ENCODE peak calls at places on chromosomes 1 and 21, in ten cellular contexts. U is Peyer's patch, Z is tibial nerve, O is mammary epithelial cell, P is bronchial epithelial cell, C is GM12865, V is AG04450, Q is epithelial cell of esophagus, J is astrocyte of the spinal cord, I is upper lobe of right lung. G is an unnamed sample.
A peak's percentile ranks its signal among the peaks of the same experiment; 100 is the strongest.

GRCh38 chr1:2212542-2213491 is 15.3 kb upstream of the SKI start:
- DNase-seq in U (peak; percentile 91), P (peak; percentile 74), J (peak; percentile 98), V (peak; percentile 90), Q (peak; percentile 74), Z (peak; percentile 90), I (peak; percentile 93), O (peak; percentile 77), C (no peak), G (peak; percentile 98)

GRCh38 chr21:44377201-44377921 is 23.9 kb downstream of the TRPM2 start:
- DNase-seq in U (peak; percentile 37), Q (no peak), P (no peak), Z (no peak), V (no peak), I (peak; percentile 58), J (no peak), C (no peak), O (peak; percentile 16), G (no peak)

GRCh38 chr1:213055087-213055591 is 4.1 kb downstream of the RPS6KC1 start:
- DNase-seq in C (no peak), U (no peak), I (no peak), J (no peak), Q (peak; percentile 81), Z (no peak), V (no peak), P (peak; percentile 91), O (peak; percentile 63), G (peak; percentile 58)

GRCh38 chr1:9275161-9275560 is 17.5 kb upstream of the SPSB1 start:
- DNase-seq in O (no peak), I (no peak), Q (no peak), C (no peak), P (no peak), Z (no peak), J (no peak), V (no peak), U (no peak), G (no peak)

GRCh38 chr1:109997204-109997866 is 12.8 kb downstream of the AHCYL1 start:
- DNase-seq in Q (no peak), C (no peak), V (no peak), P (no peak), O (no peak), Z (no peak), J (no peak), U (no peak), I (no peak), G (no peak)

GRCh38 chr21:14243877-14244276 is 27.9 kb downstream of the RBM11 start:
- DNase-seq in J (no peak), O (no peak), Q (peak; percentile 1), P (no peak), V (no peak), U (no peak), Z (no peak), C (no peak), I (no peak), G (no peak)

GRCh38 chr1:233944596-233944995 is 40.1 kb downstream of the SLC35F3 start:
- DNase-seq in O (no peak), C (no peak), U (no peak), Q (no peak), J (no peak), V (no peak), P (no peak), I (no peak), Z (no peak), G (no peak)

GRCh38 chr1:17181785-17182464 is 23.0 kb upstream of the PADI1 start:
- DNase-seq in V (no peak), C (peak; percentile 34), O (no peak), Z (no peak), U (no peak), Q (no peak), P (no peak), I (no peak), J (no peak), G (no peak)

DNA sequence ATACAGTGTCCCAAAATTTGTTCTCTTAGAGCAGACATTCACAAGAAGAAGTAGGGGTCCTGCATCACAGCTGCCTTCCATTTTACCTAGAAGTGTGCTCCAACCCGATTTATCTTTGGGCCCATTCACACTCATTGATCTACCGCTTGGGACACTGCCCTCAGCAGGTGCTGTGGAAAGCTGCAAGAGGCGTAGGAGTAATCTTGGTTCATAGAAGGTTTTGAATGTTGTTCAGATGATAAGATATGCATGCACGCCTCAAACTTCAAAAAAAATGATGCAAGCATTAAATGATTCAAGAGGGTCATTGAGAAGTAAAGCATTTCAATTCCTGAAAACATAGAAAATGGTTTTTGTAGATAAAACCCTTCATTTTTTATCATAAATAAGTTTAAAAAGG is 18.6 kb upstream of the C1orf105 start:
- DNase-seq in U (no peak), P (no peak), V (no peak), I (no peak), C (no peak), O (no peak), Q (no peak), J (no peak), Z (no peak), G (no peak)
- TF ChIP-seq CTCF in U (no peak), P (no peak), V (no peak), I (peak; percentile 10), C (no peak), O (peak; percentile 5), Q (peak; percentile 18), J (peak; percentile 22), Z (no peak), G (peak; percentile 29)

DNA sequence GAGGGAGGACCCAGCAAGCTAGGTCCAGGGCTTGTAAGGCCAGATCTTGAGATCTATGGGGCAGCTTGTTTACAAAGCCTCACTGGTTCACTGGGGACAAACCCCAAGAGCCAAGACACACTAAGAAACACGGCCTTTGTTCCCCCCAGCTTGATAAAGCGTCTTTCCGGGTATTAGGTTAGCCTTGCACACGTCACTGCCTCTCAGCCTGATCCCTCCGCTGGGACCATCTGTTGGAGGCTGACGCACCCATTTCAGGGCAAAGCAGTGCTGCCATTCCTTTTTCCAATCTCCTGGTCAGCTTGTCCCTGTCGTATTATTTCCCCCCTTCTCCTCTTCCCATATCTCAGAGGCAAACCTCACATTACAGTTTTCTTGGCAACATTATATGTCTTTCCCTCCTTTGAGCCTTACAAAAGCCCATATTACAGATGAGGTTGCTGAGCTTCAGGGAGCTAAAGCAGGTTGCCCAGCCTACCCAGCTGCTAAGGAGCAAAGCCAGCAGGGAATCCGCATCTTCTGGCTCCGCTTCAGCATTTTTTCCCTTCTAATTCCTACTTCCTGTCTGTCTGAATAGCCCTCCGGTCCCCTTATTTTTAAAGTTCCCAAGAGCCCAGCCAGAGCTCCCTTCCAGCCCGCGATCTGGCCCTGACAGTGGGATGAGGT is 4.1 kb downstream of the HEYL start:
- DNase-seq in P (no peak), I (no peak), J (no peak), Q (no peak), O (no peak), V (no peak), Z (peak; percentile 42), U (no peak), C (no peak), G (peak; percentile 38)
- H3K4me3 ChIP-seq in P (no peak overlapping the region), I (peak overlapping the region; percentile 61), J (no peak overlapping the region), Q (no peak overlapping the region), O (no peak overlapping the region), V (no peak overlapping the region), Z (no peak overlapping the region), U (no peak overlapping the region), C (no peak overlapping the region), G (no peak overlapping the region)

GRCh38 chr1:223074901-223075300 is 68.1 kb downstream of the TLR5 start:
- DNase-seq in O (no peak), C (no peak), V (no peak), U (no peak), J (no peak), I (no peak), P (no peak), Q (no peak), Z (no peak), G (no peak)

GRCh38 chr1:223079498-223079897 is 63.5 kb downstream of the TLR5 start:
- DNase-seq in O (no peak), V (no peak), I (no peak), J (no peak), Z (no peak), U (peak; percentile 38), C (no peak), Q (no peak), P (no peak), G (no peak)

GRCh38 chr1:223075834-223076233 is 67.2 kb downstream of the TLR5 start:
- DNase-seq in V (no peak), U (no peak), C (no peak), J (no peak), O (no peak), Q (no peak), I (no peak), P (no peak), Z (no peak), G (no peak)

GRCh38 chr1:223076382-223076781 is 66.7 kb downstream of the TLR5 start:
- DNase-seq in Q (no peak), C (no peak), U (no peak), Z (no peak), P (no peak), J (no peak), V (no peak), I (no peak), O (no peak), G (no peak)

DNA sequence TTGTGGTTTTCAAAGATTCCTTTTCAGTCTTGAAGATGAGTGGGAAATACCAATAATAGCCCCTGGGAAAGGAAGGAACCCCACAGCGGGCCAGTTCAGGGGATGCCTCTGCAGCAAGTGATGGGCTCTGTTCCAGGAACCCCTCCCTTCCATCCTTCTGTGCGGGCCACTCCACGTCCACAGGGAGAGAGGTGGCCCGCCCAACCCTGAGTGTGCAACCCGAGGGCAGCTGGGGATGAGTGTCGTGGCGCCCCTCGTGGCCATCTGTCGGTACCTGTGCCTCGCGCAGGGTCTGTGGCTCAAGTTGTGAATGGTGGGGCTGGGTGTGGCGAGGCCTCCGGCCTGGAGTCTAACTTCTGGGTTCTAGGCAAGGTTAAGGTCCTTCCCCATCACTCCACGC is 65.6 kb downstream of the TLR5 start:
- DNase-seq in I (no peak), P (no peak), Z (no peak), O (no peak), Q (no peak), U (peak; percentile 24), C (no peak), J (no peak), V (no peak), G (no peak)
- TF ChIP-seq CTCF in I (peak; percentile 41), P (no peak), Z (no peak), O (no peak), Q (no peak), U (no peak), C (no peak), J (no peak), V (peak; percentile 1), G (no peak)

DNA sequence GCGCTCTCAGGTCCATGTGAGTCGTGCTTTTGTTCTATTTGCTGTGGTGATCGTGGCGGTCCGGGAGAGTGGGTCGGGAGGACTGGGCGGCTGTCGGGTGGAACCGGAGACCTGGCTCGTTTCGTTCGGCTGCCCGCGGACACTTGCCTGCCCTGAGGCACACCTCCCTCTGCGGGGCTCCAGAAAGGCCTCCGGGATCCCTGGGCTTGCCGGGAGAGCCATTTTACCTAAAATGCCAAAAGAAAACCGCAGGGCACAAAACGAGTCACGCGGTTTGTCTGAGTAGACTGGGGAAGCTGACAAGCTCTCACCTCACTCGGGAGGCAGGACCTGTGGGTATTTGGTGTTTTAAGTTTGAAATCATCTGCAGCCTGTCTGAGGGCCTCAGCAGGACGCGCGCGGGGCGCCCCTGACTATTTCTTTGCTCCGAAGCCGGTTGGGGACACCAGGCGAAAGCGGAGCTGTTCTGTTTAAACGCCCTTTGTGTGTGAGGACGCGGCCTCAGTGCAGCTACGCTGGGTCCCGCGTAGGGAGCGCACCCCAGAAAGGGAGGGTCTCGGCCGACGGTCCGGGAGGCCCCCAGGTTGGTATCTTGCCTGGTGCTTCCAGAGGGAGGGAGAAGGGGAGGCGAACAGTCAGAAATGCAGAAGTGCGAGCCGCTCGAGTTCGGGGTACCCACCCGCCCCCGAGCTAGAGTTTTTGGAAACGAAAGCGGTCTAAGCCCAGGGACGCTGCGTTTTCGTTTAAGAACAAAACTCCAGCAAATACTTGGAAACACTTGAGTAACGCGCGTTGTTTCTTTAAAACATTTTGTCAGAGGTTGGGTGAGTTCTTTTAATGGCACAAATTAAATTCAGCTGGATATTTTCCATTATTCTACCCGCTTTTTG is 996 bp downstream of the LHX8 start:
- DNase-seq in O (no peak), Z (no peak), V (no peak), Q (no peak), I (no peak), C (no peak), U (no peak), P (no peak), J (peak; percentile 55), G (peak; percentile 11)
- H3K4me3 ChIP-seq in O (peak overlapping the region; percentile 2), Z (peak overlapping the region; percentile 1), V (peak overlapping the region; percentile 32), Q (no peak overlapping the region), I (peak overlapping the region; percentile 25), C (no peak overlapping the region), U (peak overlapping the region; percentile 30), P (no peak overlapping the region), J (no peak overlapping the region), G (peak overlapping the region; percentile 5)